ENCODE peak calls at places on chromosome 18, in five cellular contexts. W, X, C, G and H are unnamed samples.

GRCh38 chr18:57581301-57581934 is 5.1 kb downstream of the FECH start:
- DNase-seq in W (no peak), X (peak; percentile 74), G (no peak), C (no peak), H (no peak)

GRCh38 chr18:76450912-76451421 is 44.1 kb downstream of the ZNF516 start:
- DNase-seq in G (no peak), C (no peak), W (peak; percentile 49), X (peak; percentile 73), H (no peak)

GRCh38 chr18:52722904-52723303 is 382.9 kb downstream of the DCC start:
- DNase-seq in C (no peak), G (no peak), X (no peak), W (no peak), H (no peak)

GRCh38 chr18:35695384-35695783 is 113.8 kb downstream of the GALNT1 start:
- DNase-seq in G (no peak), W (no peak), C (no peak), X (no peak), H (peak; percentile 20)

GRCh38 chr18:7626922-7627440 is 59.9 kb downstream of the PTPRM start:
- DNase-seq in G (no peak), X (no peak), C (no peak), W (peak; percentile 51), H (no peak)

GRCh38 chr18:34121157-34121807 is 103.4 kb downstream of the NOL4 start:
- DNase-seq in G (no peak), C (no peak), W (peak; percentile 37), X (no peak), H (no peak)

GRCh38 chr18:37259711-37260110 is 305.9 kb downstream of the CELF4 start:
- DNase-seq in W (no peak), G (no peak), X (no peak), C (no peak), H (no peak)

GRCh38 chr18:62954341-62954740 is 239.0 kb downstream of the PHLPP1 start:
- DNase-seq in C (no peak), G (no peak), X (no peak), W (peak; percentile 44), H (no peak)

GRCh38 chr18:62682396-62682795 is 32.9 kb upstream of the PHLPP1 start:
- DNase-seq in G (no peak), X (peak; percentile 42), W (no peak), C (no peak), H (no peak)

GRCh38 chr18:55224086-55224625 is 264.9 kb upstream of the CCDC68 start:
- DNase-seq in G (no peak), W (peak; percentile 60), X (no peak), C (no peak), H (no peak)

GRCh38 chr18:35089382-35089781 is 48.2 kb downstream of the MAPRE2 start:
- DNase-seq in X (no peak), W (no peak), C (no peak), G (no peak), H (no peak)

GRCh38 chr18:70363861-70364260 is 75.0 kb downstream of the SOCS6 start:
- DNase-seq in W (no peak), G (no peak), C (no peak), X (peak; percentile 48), H (no peak)

GRCh38 chr18:48612511-48612910 is 73.7 kb downstream of the CTIF start:
- DNase-seq in G (no peak), X (no peak), C (no peak), W (no peak), H (no peak)

GRCh38 chr18:8857806-8858205 is 152.4 kb downstream of the MTCL1 start:
- DNase-seq in C (no peak), X (no peak), W (no peak), G (no peak), H (no peak)

GRCh38 chr18:6044773-6045172 is 149.5 kb upstream of the TMEM200C start:
- DNase-seq in C (no peak), X (no peak), W (no peak), G (no peak), H (no peak)

GRCh38 chr18:10682368-10682714 is 156.5 kb downstream of the NAPG start:
- DNase-seq in C (no peak), G (no peak), X (no peak), W (no peak), H (no peak)

GRCh38 chr18:11981633-11982366 is 493 bp downstream of the IMPA2 start:
- DNase-seq in W (no peak), C (no peak), X (no peak), G (peak; percentile 2), H (no peak)

GRCh38 chr18:38545071-38545470 is 979.5 kb upstream of the CELF4 start:
- DNase-seq in W (no peak), C (no peak), G (no peak), X (no peak), H (no peak)

GRCh38 chr18:61286867-61287266 is 46.4 kb upstream of the CDH20 start:
- DNase-seq in X (no peak), W (no peak), G (no peak), C (no peak), H (no peak)

GRCh38 chr18:80109676-80110078 is 615 bp downstream of the ADNP2 start:
- DNase-seq in W (peak; percentile 44), G (no peak), X (peak; percentile 31), C (no peak), H (peak; percentile 31)

GRCh38 chr18:24051256-24051947 is 36.8 kb downstream of the TTC39C start:
- DNase-seq in C (no peak), W (peak; percentile 30), G (no peak), X (no peak), H (no peak)

GRCh38 chr18:46343940-46344372 is 239.8 kb downstream of the HAUS1 start:
- DNase-seq in W (no peak), G (peak; percentile 20), X (no peak), C (no peak), H (no peak)

GRCh38 chr18:9386872-9387271 is 52.3 kb downstream of the TWSG1 start:
- DNase-seq in C (no peak), X (no peak), G (no peak), W (no peak), H (no peak)